ENCODE peak calls at places on chromosome 17, in six cellular contexts. One of them, this sample, is unnamed.

GRCh38 chr17:77366558-77367245 is 225.9 kb downstream of the SEC14L1 start:
- DNase-seq in ascending aorta: no peak
- DNase-seq in transverse colon: peak; percentile 49
- DNase-seq in left ventricle myocardium inferior: no peak
- DNase-seq in adrenal gland: peak; percentile 67
- DNase-seq in lung: no peak
- DNase-seq in this sample: peak; percentile 49

GRCh38 chr17:146546-146945 is 9.2 kb downstream of the SCGB1C2 start:
- DNase-seq in left ventricle myocardium inferior: peak; percentile 6
- DNase-seq in adrenal gland: peak; percentile 10
- DNase-seq in lung: no peak
- DNase-seq in ascending aorta: no peak
- DNase-seq in transverse colon: no peak
- DNase-seq in this sample: no peak

GRCh38 chr17:38704645-38705522 is at the start of gene MLLT6:
- DNase-seq in ascending aorta: peak; percentile 25
- DNase-seq in left ventricle myocardium inferior: peak; percentile 82
- DNase-seq in lung: peak; percentile 71
- DNase-seq in transverse colon: peak; percentile 83
- DNase-seq in adrenal gland: peak; percentile 82
- DNase-seq in this sample: peak; percentile 79

GRCh38 chr17:82848022-82848592 is 8.3 kb upstream of the ZNF750 start:
- DNase-seq in left ventricle myocardium inferior: no peak
- DNase-seq in lung: peak; percentile 81
- DNase-seq in ascending aorta: no peak
- DNase-seq in transverse colon: peak; percentile 82
- DNase-seq in adrenal gland: peak; percentile 49
- DNase-seq in this sample: peak; percentile 94

GRCh38 chr17:41967141-41967920 is 736 bp downstream of the CNP start:
- DNase-seq in transverse colon: peak; percentile 33
- DNase-seq in lung: no peak
- DNase-seq in left ventricle myocardium inferior: peak; percentile 29
- DNase-seq in ascending aorta: no peak
- DNase-seq in adrenal gland: no peak
- DNase-seq in this sample: no peak

GRCh38 chr17:48374650-48375230 is 55.3 kb downstream of the SKAP1 start:
- DNase-seq in transverse colon: peak; percentile 67
- DNase-seq in lung: no peak
- DNase-seq in left ventricle myocardium inferior: no peak
- DNase-seq in adrenal gland: no peak
- DNase-seq in ascending aorta: no peak
- DNase-seq in this sample: peak; percentile 70

GRCh38 chr17:44362964-44363612 is 565 bp downstream of the FAM171A2 start:
- DNase-seq in adrenal gland: no peak
- DNase-seq in left ventricle myocardium inferior: no peak
- DNase-seq in transverse colon: no peak
- DNase-seq in lung: no peak
- DNase-seq in ascending aorta: no peak
- DNase-seq in this sample: no peak

GRCh38 chr17:35778641-35779196 is 16.7 kb downstream of the MMP28 start:
- DNase-seq in transverse colon: no peak
- DNase-seq in ascending aorta: no peak
- DNase-seq in left ventricle myocardium inferior: no peak
- DNase-seq in lung: no peak
- DNase-seq in adrenal gland: no peak
- DNase-seq in this sample: no peak

GRCh38 chr17:13939222-13939621 is 130.1 kb upstream of the COX10 start:
- DNase-seq in transverse colon: no peak
- DNase-seq in adrenal gland: no peak
- DNase-seq in lung: no peak
- DNase-seq in ascending aorta: no peak
- DNase-seq in left ventricle myocardium inferior: no peak
- DNase-seq in this sample: no peak

GRCh38 chr17:40174528-40174927 is 2.7 kb upstream of the RAPGEFL1 start:
- DNase-seq in ascending aorta: no peak
- DNase-seq in transverse colon: no peak
- DNase-seq in lung: no peak
- DNase-seq in adrenal gland: no peak
- DNase-seq in left ventricle myocardium inferior: no peak
- DNase-seq in this sample: no peak
- H3K4me1 ChIP-seq in ascending aorta: peaks cover 10% of the 10 kb centered on the region
- H3K4me1 ChIP-seq in transverse colon: peaks cover 9% of the 10 kb centered on the region
- H3K4me1 ChIP-seq in lung: no peaks in the 10 kb centered on the region
- H3K4me1 ChIP-seq in adrenal gland: peaks cover 8% of the 10 kb centered on the region
- H3K4me1 ChIP-seq in left ventricle myocardium inferior: peaks cover 17% of the 10 kb centered on the region
- H3K4me1 ChIP-seq in this sample: peaks cover 6% of the 10 kb centered on the region

DNA sequence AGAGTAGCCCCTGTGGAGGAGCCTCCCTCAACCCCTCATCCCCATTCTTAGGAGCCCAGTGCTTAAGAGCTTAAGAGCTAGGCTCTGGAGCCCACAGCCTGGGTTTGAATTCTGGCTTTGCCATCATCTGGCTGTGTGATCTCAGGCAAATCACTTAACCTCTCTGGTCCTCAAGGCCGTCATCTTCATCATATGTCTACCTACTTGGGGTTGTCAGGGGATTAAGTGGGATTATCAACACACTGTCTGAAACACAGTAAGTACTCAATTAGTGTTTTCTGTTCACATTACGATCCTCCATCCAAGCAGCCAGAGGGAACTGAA is 4.8 kb downstream of the SREBF1 start:
- DNase-seq in ascending aorta: no peak
- DNase-seq in left ventricle myocardium inferior: no peak
- DNase-seq in adrenal gland: no peak
- DNase-seq in lung: no peak
- DNase-seq in transverse colon: no peak
- DNase-seq in this sample: no peak
- H3K4me1 ChIP-seq in ascending aorta: peaks cover 7% of the 10 kb centered on the region
- H3K4me1 ChIP-seq in left ventricle myocardium inferior: peaks cover 55% of the 10 kb centered on the region
- H3K4me1 ChIP-seq in adrenal gland: peaks cover 37% of the 10 kb centered on the region
- H3K4me1 ChIP-seq in lung: peaks cover 5% of the 10 kb centered on the region
- H3K4me1 ChIP-seq in transverse colon: peaks cover 47% of the 10 kb centered on the region
- H3K4me1 ChIP-seq in this sample: peaks cover 2% of the 10 kb centered on the region

GRCh38 chr17:64229815-64230550 is 33.1 kb downstream of the TEX2 start:
- DNase-seq in transverse colon: no peak
- DNase-seq in lung: no peak
- DNase-seq in left ventricle myocardium inferior: no peak
- DNase-seq in ascending aorta: no peak
- DNase-seq in adrenal gland: no peak
- DNase-seq in this sample: no peak

GRCh38 chr17:64232466-64233262 is 30.4 kb downstream of the TEX2 start:
- DNase-seq in transverse colon: no peak
- DNase-seq in left ventricle myocardium inferior: no peak
- DNase-seq in lung: no peak
- DNase-seq in adrenal gland: no peak
- DNase-seq in ascending aorta: no peak
- DNase-seq in this sample: no peak

GRCh38 chr17:64231567-64232141 is 31.4 kb downstream of the TEX2 start:
- DNase-seq in lung: no peak
- DNase-seq in left ventricle myocardium inferior: no peak
- DNase-seq in ascending aorta: no peak
- DNase-seq in transverse colon: no peak
- DNase-seq in adrenal gland: no peak
- DNase-seq in this sample: no peak

GRCh38 chr17:64234961-64235360 is 28.1 kb downstream of the TEX2 start:
- DNase-seq in left ventricle myocardium inferior: no peak
- DNase-seq in lung: no peak
- DNase-seq in adrenal gland: no peak
- DNase-seq in ascending aorta: no peak
- DNase-seq in transverse colon: no peak
- DNase-seq in this sample: no peak

DNA sequence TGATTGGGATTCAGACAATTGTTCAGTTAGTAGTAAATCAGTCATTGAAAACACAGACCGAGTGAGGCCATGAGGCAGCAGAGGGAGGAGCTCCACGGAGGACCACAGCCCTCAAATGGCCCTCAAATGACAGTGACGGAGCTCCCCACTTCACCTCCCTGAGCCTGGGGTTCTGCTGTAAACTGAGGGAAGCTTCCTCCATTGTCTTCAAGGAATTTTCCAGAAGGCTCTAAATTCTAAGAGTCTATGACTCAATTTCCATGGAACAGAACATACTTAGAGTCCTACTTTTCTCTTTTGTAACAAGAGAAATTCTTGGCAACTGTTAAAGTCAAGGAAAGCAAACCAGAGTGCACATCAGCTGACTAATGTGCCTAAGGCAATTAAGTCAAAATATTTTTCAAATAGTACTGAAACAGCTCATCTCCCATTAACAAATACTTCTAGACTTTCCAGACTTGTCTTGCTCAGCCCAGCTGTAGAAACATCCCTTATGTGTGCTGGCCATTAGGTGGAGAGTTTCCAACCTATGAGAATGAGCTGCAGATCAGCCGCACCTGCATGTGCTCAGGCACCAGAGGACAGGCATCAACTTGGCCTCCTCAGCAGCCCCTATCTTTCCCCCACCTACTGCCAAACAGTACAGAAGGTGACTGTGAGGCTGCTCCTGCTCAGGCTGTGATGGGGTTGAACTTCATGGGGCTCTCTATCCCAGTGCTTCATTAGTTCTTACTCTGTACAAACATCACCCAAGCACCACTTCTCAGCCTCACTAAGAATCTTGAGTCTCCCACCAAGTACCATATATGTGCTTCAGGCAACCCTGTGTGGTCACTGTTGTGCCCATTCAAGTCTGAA is 32.3 kb downstream of the TEX2 start:
- DNase-seq in adrenal gland: no peak
- DNase-seq in left ventricle myocardium inferior: no peak
- DNase-seq in lung: no peak
- DNase-seq in ascending aorta: no peak
- DNase-seq in transverse colon: no peak
- DNase-seq in this sample: no peak
- H3K4me1 ChIP-seq in adrenal gland: peaks cover 26% of the 10 kb centered on the region
- H3K4me1 ChIP-seq in left ventricle myocardium inferior: peaks cover 61% of the 10 kb centered on the region
- H3K4me1 ChIP-seq in lung: peaks cover 21% of the 10 kb centered on the region
- H3K4me1 ChIP-seq in ascending aorta: peaks cover 5% of the 10 kb centered on the region
- H3K4me1 ChIP-seq in transverse colon: no peaks in the 10 kb centered on the region
- H3K4me1 ChIP-seq in this sample: no peaks in the 10 kb centered on the region

GRCh38 chr17:2704890-2705248 is 6.7 kb downstream of the CLUH start:
- DNase-seq in ascending aorta: no peak
- DNase-seq in left ventricle myocardium inferior: no peak
- DNase-seq in transverse colon: no peak
- DNase-seq in adrenal gland: peak; percentile 44
- DNase-seq in lung: no peak
- DNase-seq in this sample: no peak

GRCh38 chr17:2706911-2707510 is 4.6 kb downstream of the CLUH start:
- DNase-seq in transverse colon: no peak
- DNase-seq in left ventricle myocardium inferior: no peak
- DNase-seq in adrenal gland: peak; percentile 69
- DNase-seq in ascending aorta: no peak
- DNase-seq in lung: no peak
- DNase-seq in this sample: no peak

GRCh38 chr17:2707721-2708584 is 3.6 kb downstream of the CLUH start:
- DNase-seq in transverse colon: peak; percentile 35
- DNase-seq in lung: no peak
- DNase-seq in left ventricle myocardium inferior: peak; percentile 84
- DNase-seq in ascending aorta: peak; percentile 23
- DNase-seq in adrenal gland: peak; percentile 92
- DNase-seq in this sample: no peak

GRCh38 chr17:2705263-2705662 is 6.3 kb downstream of the CLUH start:
- DNase-seq in adrenal gland: peak; percentile 92
- DNase-seq in lung: no peak
- DNase-seq in ascending aorta: no peak
- DNase-seq in transverse colon: no peak
- DNase-seq in left ventricle myocardium inferior: no peak
- DNase-seq in this sample: no peak

DNA sequence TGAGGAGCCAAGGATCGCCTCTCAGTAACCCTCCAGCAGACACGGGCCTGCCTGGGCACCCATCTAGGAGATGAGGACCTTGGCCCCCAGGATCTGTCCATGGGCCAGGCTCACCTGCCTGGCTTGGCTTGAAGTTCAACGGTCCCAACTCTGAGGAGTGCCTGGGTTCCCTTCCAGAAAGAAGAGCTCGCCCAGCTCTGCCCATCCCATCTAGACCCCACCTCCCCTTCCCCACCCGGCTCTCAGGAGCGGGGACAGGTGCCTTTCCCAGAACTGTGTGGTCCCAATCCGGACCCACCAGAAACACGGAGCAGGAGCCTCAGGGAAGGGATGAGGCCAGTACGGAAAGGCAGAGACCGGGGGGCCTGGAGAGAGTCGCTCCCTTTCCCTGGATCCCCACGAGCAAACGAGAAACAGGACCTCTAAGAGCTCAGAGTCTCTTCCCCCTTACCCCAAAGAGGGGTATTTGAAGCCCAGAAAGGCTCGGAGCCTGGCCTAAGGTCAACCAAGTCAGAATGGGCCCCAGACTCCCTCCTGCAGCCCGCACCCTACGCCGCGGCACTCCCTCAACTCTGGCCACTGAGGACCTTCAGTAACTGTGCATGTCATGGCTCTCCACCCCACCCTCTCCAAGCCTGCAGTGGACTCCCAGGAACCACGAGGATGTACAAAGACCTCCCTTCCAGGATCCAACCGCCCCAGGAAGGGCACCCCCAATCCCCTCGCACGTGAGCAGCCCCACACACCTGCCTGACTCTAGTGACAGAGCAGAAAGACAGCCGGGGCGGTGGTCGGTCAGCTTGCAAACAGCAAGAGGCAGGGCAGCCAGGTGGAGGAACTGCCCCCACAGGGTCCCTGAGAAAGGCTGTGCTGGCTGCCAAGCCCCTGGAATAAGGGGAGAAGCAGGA is 5.4 kb downstream of the CLUH start:
- DNase-seq in transverse colon: no peak
- DNase-seq in ascending aorta: no peak
- DNase-seq in left ventricle myocardium inferior: no peak
- DNase-seq in adrenal gland: peak; percentile 49
- DNase-seq in lung: no peak
- DNase-seq in this sample: no peak
- H3K4me1 ChIP-seq in transverse colon: peaks cover 38% of the 10 kb centered on the region
- H3K4me1 ChIP-seq in ascending aorta: peaks cover 19% of the 10 kb centered on the region
- H3K4me1 ChIP-seq in left ventricle myocardium inferior: peaks cover 69% of the 10 kb centered on the region
- H3K4me1 ChIP-seq in adrenal gland: peaks cover 74% of the 10 kb centered on the region
- H3K4me1 ChIP-seq in lung: no peaks in the 10 kb centered on the region
- H3K4me1 ChIP-seq in this sample: peaks cover 15% of the 10 kb centered on the region

This sample was measured in small intestine.